ENCODE peak calls at places on chromosomes 11 and 22, in six cellular contexts. L is mammary epithelial cell, T is GM23338, V is astrocyte, H is mesenchymal stem cell, D is HCT116. B is an unnamed sample.

GRCh38 chr11:126443120-126443519 is 87.6 kb downstream of the ST3GAL4 start:
- DNase-seq in L (no peak), T (no peak), V (no peak), H (no peak), D (no peak), B (no peak)

GRCh38 chr11:68808787-68809186 is 32.9 kb downstream of the CPT1A start:
- DNase-seq in L (no peak), T (no peak), V (no peak), H (no peak), D (no peak), B (no peak)

GRCh38 chr11:118621071-118621815 is 13.8 kb downstream of the PHLDB1 start:
- DNase-seq in L (peak), T (peak), V (peak), H (peak), D (peak), B (peak)

GRCh38 chr11:112179601-112180000 is 4.3 kb downstream of the BCO2 start:
- DNase-seq in L (no peak), T (no peak), V (no peak), H (no peak), D (no peak), B (no peak)

GRCh38 chr11:110317516-110317932 is 21.1 kb upstream of the RDX start:
- DNase-seq in L (peak), T (no peak), V (peak), H (peak), D (no peak), B (peak)

GRCh38 chr11:34783816-34784317 is 132.3 kb downstream of the APIP start:
- DNase-seq in L (no peak), T (no peak), V (no peak), H (no peak), D (no peak), B (peak)

GRCh38 chr22:38026130-38027111 is 30.8 kb upstream of the PICK1 start:
- DNase-seq in L (no peak), T (no peak), V (no peak), H (no peak), D (no peak), B (no peak)

GRCh38 chr22:20174785-20175596 is 24.1 kb upstream of the CCDC188 start:
- DNase-seq in L (no peak), T (no peak), V (no peak), H (no peak), D (no peak), B (no peak)

GRCh38 chr11:108853864-108854263 is 189.0 kb downstream of the DDX10 start:
- DNase-seq in L (no peak), T (peak), V (peak), H (peak), D (no peak), B (no peak)

GRCh38 chr11:131924446-131925240 is 554.2 kb downstream of the NTM start:
- DNase-seq in L (peak), T (no peak), V (peak), H (peak), D (no peak), B (peak)

GRCh38 chr22:30143265-30143664 is 63.0 kb downstream of the HORMAD2 start:
- DNase-seq in L (no peak), T (no peak), V (no peak), H (no peak), D (no peak), B (no peak)

GRCh38 chr11:57499413-57499982 is 16.0 kb downstream of the SLC43A1 start:
- DNase-seq in L (peak), T (peak), V (peak), H (peak), D (peak), B (peak)

GRCh38 chr11:74141274-74141695 is 29.5 kb downstream of the C2CD3 start:
- DNase-seq in L (peak), T (peak), V (peak), H (no peak), D (no peak), B (peak)

GRCh38 chr11:15955595-15955994 is 400.8 kb downstream of the SOX6 start:
- DNase-seq in L (no peak), T (no peak), V (no peak), H (peak), D (no peak), B (no peak)

GRCh38 chr11:126101930-126102283 is 39.2 kb upstream of the CDON start:
- DNase-seq in L (no peak), T (no peak), V (no peak), H (no peak), D (no peak), B (no peak)

GRCh38 chr11:30143098-30143705 is 87.6 kb upstream of the FSHB start:
- DNase-seq in L (peak), T (peak), V (no peak), H (peak), D (peak), B (peak)

GRCh38 chr11:70230840-70231710 is 28.0 kb downstream of the FADD start:
- DNase-seq in L (no peak), T (no peak), V (no peak), H (no peak), D (no peak), B (no peak)
- H2AFZ ChIP-seq in L (no peak), T (peak), V (no peak), H (no peak), D (no peak), B (no peak)

GRCh38 chr11:27471067-27471587 is 1.5 kb downstream of the LGR4 start:
- DNase-seq in L (peak), T (peak), V (no peak), H (peak), D (no peak), B (peak)

GRCh38 chr11:27471588-27472397 is 797 bp downstream of the LGR4 start:
- DNase-seq in L (peak), T (peak), V (no peak), H (peak), D (no peak), B (peak)

GRCh38 chr11:27472398-27473016 is at the start of gene LGR4:
- DNase-seq in L (peak), T (peak), V (peak), H (peak), D (peak), B (peak)

GRCh38 chr11:27475622-27476021 is 3.0 kb upstream of the LGR4 start:
- DNase-seq in L (no peak), T (no peak), V (no peak), H (no peak), D (no peak), B (no peak)

GRCh38 chr11:27473017-27473406 is 422 bp upstream of the LGR4 start:
- DNase-seq in L (no peak), T (no peak), V (no peak), H (no peak), D (no peak), B (peak)
- H2AFZ ChIP-seq in L (peak), T (peak), V (peak), H (no peak), D (peak), B (peak)

GRCh38 chr11:29005401-29005980 is 897.3 kb downstream of the METTL15 start:
- DNase-seq in L (no peak), T (peak), V (no peak), H (no peak), D (no peak), B (no peak)
- H2AFZ ChIP-seq in L (no peak), T (no peak), V (no peak), H (no peak), D (no peak), B (no peak)

GRCh38 chr11:119639642-119640205 is 89.3 kb downstream of the NECTIN1 start:
- DNase-seq in L (no peak), T (no peak), V (no peak), H (no peak), D (no peak), B (no peak)
- H2AFZ ChIP-seq in L (no peak), T (no peak), V (no peak), H (no peak), D (no peak), B (no peak)

GRCh38 chr11:32332990-32333334 is 102.4 kb downstream of the WT1 start:
- DNase-seq in L (no peak), T (no peak), V (no peak), H (no peak), D (no peak), B (no peak)
- H2AFZ ChIP-seq in L (peak), T (peak), V (peak), H (no peak), D (no peak), B (peak)

GRCh38 chr22:17199131-17199731 is 20.0 kb downstream of the ADA2 start:
- DNase-seq in L (no peak), T (peak), V (peak), H (peak), D (no peak), B (no peak)
- H2AFZ ChIP-seq in L (no peak), T (no peak), V (peak), H (peak), D (no peak), B (no peak)

DNA sequence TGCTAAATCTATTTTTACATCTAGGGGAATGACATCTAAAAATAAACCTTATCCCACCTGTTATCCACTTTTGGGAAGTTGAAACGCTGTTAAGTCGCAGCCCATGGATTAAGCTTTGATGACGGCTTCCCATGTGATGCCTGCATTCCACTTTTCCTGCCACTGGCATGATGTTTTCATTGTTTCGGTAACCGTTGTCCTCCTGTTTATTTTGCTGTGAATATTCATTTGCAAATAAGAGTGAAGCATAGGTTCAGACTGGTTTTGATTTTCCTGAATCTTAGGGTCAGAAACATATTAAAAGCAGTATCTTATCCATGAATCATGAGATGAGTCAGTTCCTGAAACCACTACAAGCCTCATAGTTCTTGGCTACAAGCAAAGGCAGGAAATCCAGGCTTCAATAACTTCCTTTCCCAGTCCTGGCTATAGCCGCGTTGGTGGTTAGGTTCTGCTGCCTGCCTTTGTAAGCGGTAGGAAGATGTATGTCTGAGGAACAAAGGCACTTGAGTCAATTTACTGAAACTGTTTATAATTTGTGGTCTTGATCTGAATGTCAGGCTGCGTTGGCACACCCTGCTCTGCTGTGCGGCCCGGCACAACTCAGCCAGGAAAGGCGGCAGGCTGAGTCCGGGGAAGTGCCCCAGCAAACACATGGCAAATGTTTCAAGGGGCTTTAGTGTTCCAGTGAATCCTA is 19.4 kb downstream of the TEAD1 start:
- DNase-seq in L (peak), T (no peak), V (peak), H (peak), D (peak), B (peak)
- H2AFZ ChIP-seq in L (peak), T (no peak), V (peak), H (no peak), D (no peak), B (no peak)

GRCh38 chr11:46207270-46207669 is 70.2 kb upstream of the CREB3L1 start:
- DNase-seq in L (no peak), T (no peak), V (no peak), H (no peak), D (no peak), B (no peak)

GRCh38 chr11:46212720-46213119 is 64.7 kb upstream of the CREB3L1 start:
- DNase-seq in L (no peak), T (no peak), V (no peak), H (no peak), D (no peak), B (peak)

GRCh38 chr11:46208803-46209202 is 68.7 kb upstream of the CREB3L1 start:
- DNase-seq in L (no peak), T (no peak), V (no peak), H (no peak), D (no peak), B (no peak)

GRCh38 chr11:46210856-46211255 is 66.6 kb upstream of the CREB3L1 start:
- DNase-seq in L (no peak), T (no peak), V (no peak), H (no peak), D (no peak), B (no peak)

DNA sequence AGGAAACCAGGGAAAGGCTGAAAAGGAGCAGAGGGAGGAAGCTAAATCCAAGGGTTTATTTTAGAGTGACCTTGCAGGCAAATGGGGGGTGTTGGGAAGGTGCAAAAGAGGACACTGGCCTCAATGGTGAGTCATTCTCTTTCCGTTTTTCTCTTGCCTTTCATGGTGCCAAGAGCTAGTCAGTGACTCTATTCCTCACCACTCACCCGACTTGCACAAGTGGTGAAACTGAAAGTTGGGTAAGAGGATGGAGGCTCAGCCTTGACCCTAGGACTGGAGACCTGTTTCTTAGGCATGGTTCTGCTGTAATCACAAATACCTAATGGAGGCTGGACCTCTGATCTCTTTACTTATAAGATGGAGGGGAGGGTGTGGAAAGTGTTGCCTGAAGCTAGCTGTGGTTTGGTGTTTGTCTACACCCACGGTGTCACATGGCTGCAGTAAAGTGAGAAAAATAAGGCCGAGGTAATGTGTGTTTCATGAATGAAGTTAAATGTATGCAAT is 67.3 kb upstream of the CREB3L1 start:
- DNase-seq in L (peak), T (no peak), V (peak), H (peak), D (no peak), B (peak)
- H2AFZ ChIP-seq in L (peak), T (peak), V (no peak), H (no peak), D (no peak), B (no peak)

GRCh38 chr22:40176921-40177737 is 596 bp upstream of the TNRC6B start:
- DNase-seq in L (peak), T (peak), V (peak), H (peak), D (no peak), B (peak)

GRCh38 chr22:40179535-40179934 is 1.8 kb downstream of the TNRC6B start:
- DNase-seq in L (no peak), T (no peak), V (no peak), H (no peak), D (no peak), B (no peak)

GRCh38 chr22:40180403-40180802 is 2.7 kb downstream of the TNRC6B start:
- DNase-seq in L (no peak), T (no peak), V (no peak), H (no peak), D (no peak), B (no peak)

GRCh38 chr22:40177738-40178416 is at the start of gene TNRC6B:
- DNase-seq in L (peak), T (peak), V (peak), H (peak), D (peak), B (peak)

DNA sequence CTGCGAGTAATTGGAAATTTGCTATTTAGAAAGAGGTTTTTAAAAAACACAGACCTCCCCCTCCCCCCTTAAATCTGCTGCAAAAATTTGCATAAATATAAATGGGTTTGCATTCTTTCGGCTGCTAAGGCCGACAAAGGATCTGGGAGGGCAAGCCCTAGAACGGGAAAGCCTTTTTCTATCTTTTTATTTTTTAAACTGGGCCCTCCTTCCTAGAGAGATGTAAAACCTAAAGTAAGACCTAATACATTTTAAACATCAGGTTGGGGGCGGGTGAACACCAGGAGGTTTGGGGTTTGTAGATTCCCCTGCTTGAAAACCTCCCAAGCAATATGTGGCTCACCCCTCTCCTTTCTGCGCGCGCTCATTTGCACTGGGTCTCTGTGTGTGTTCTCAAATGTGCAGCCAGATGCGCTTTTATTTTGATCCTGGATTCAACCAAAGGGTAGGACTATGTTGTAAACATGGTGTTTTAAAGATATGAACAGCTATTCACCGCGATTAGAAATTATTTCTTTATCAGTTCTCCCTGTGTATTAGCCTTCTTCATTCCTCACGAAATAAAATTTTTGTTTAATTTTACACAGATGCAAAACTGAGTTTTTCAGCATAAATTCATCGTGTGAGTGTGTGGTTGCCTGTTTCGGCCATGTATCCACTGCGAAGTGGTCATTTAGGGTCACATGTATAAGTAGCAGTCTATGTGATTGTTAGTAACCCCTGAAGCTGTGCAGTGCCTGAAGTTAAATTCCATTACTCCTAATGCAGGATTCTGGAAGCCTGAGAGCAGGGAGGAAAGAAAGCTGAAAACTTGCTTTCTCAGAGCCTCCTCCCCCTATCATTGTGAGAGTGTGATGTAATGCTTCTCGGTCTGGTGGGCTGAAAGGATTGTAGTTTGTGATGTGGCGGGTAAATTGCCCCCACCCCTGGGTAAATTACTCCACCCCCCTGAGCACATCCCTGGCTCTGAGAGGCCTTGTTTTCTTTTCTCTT is 988 bp downstream of the TNRC6B start:
- DNase-seq in L (no peak), T (peak), V (peak), H (peak), D (no peak), B (peak)
- H2AFZ ChIP-seq in L (peak), T (no peak), V (no peak), H (no peak), D (no peak), B (no peak)